ENCODE peak calls at places on chromosomes 7 and 10, in four cellular contexts. Z, K, J and H are unnamed samples.

GRCh38 chr10:111221682-111222470 is 145.0 kb downstream of the ADRA2A start:
- DNase-seq in Z (no peak), K (no peak), J (no peak), H (no peak)

GRCh38 chr10:60350400-60350799 is 39.3 kb downstream of the ANK3 start:
- DNase-seq in Z (no peak), K (peak; percentile 44), J (no peak), H (no peak)

GRCh38 chr7:20191044-20191867 is 25.9 kb downstream of the MACC1 start:
- DNase-seq in Z (no peak), K (no peak), J (no peak), H (no peak)

GRCh38 chr7:127594490-127594889 is 954 bp downstream of the FSCN3 start:
- DNase-seq in Z (no peak), K (no peak), J (no peak), H (no peak)

GRCh38 chr7:35623381-35623780 is 71.6 kb downstream of the HERPUD2 start:
- DNase-seq in Z (no peak), K (no peak), J (no peak), H (no peak)

GRCh38 chr7:33873981-33874750 is 31.2 kb upstream of the BMPER start:
- DNase-seq in Z (peak; percentile 40), K (peak; percentile 75), J (no peak), H (no peak)

GRCh38 chr10:34576789-34577188 is 238.3 kb downstream of the PARD3 start:
- DNase-seq in Z (no peak), K (peak; percentile 51), J (no peak), H (no peak)

GRCh38 chr7:78176186-78176585 is 377.6 kb downstream of the PHTF2 start:
- DNase-seq in Z (no peak), K (peak; percentile 60), J (no peak), H (no peak)

GRCh38 chr7:100486753-100487446 is 3.2 kb downstream of the NYAP1 start:
- DNase-seq in Z (peak; percentile 15), K (no peak), J (no peak), H (no peak)

GRCh38 chr7:155355176-155355575 is 57.5 kb downstream of the INSIG1 start:
- DNase-seq in Z (no peak), K (no peak), J (no peak), H (no peak)

GRCh38 chr7:111559665-111560064 is 2.6 kb downstream of the IMMP2L start:
- DNase-seq in Z (no peak), K (no peak), J (no peak), H (no peak)

GRCh38 chr7:134041477-134041876 is 85.7 kb upstream of the LRGUK start:
- DNase-seq in Z (no peak), K (no peak), J (no peak), H (no peak)

GRCh38 chr7:78218051-78218450 is 419.5 kb downstream of the PHTF2 start:
- DNase-seq in Z (no peak), K (no peak), J (no peak), H (no peak)

GRCh38 chr10:69904533-69904932 is 102.8 kb downstream of the COL13A1 start:
- DNase-seq in Z (no peak), K (no peak), J (no peak), H (no peak)

GRCh38 chr7:141691540-141691939 is 10.4 kb downstream of the DENND11 start:
- DNase-seq in Z (no peak), K (no peak), J (no peak), H (no peak)

GRCh38 chr10:33376976-33377657 is 42.6 kb upstream of the NRP1 start:
- DNase-seq in Z (peak; percentile 21), K (peak; percentile 71), J (no peak), H (no peak)

GRCh38 chr7:158646766-158647474 is 57.7 kb downstream of the NCAPG2 start:
- DNase-seq in Z (no peak), K (peak; percentile 10), J (no peak), H (no peak)

GRCh38 chr7:151251926-151252835 is 3.7 kb upstream of the SMARCD3 start:
- DNase-seq in Z (peak; percentile 45), K (peak; percentile 75), J (no peak), H (peak; percentile 87)

GRCh38 chr7:50795831-50796230 is 13.1 kb upstream of the GRB10 start:
- DNase-seq in Z (no peak), K (no peak), J (no peak), H (no peak)

GRCh38 chr7:133135451-133135850 is 53.6 kb upstream of the CHCHD3 start:
- DNase-seq in Z (peak; percentile 15), K (no peak), J (no peak), H (no peak)

GRCh38 chr10:33381391-33381790 is 46.9 kb upstream of the NRP1 start:
- DNase-seq in Z (no peak), K (no peak), J (no peak), H (no peak)

GRCh38 chr10:101297901-101298451 is 56.0 kb upstream of the BTRC start:
- DNase-seq in Z (peak; percentile 51), K (peak; percentile 64), J (peak; percentile 59), H (peak; percentile 81)

GRCh38 chr10:44393834-44394547 is 9.1 kb upstream of the CXCL12 start:
- DNase-seq in Z (no peak), K (no peak), J (no peak), H (peak; percentile 49)

GRCh38 chr7:152859781-152860191 is 100.2 kb downstream of the ACTR3B start:
- DNase-seq in Z (no peak), K (no peak), J (no peak), H (no peak)

GRCh38 chr7:73973091-73973490 is 54.9 kb upstream of the ELN start:
- DNase-seq in Z (no peak), K (no peak), J (peak; percentile 13), H (peak; percentile 59)

GRCh38 chr10:110076559-110077318 is 69.0 kb downstream of the ADD3 start:
- DNase-seq in Z (peak; percentile 87), K (peak; percentile 99), J (no peak), H (no peak)

GRCh38 chr10:71454347-71454746 is 57.6 kb downstream of the CDH23 start:
- DNase-seq in Z (no peak), K (no peak), J (no peak), H (no peak)

GRCh38 chr10:44186150-44186549 is 198.7 kb downstream of the CXCL12 start:
- DNase-seq in Z (no peak), K (peak; percentile 86), J (no peak), H (no peak)

GRCh38 chr10:22611425-22612111 is 102.8 kb downstream of the PIP4K2A start:
- DNase-seq in Z (no peak), K (no peak), J (no peak), H (no peak)

GRCh38 chr10:75234017-75234682 is 1.6 kb downstream of the COMTD1 start:
- DNase-seq in Z (peak; percentile 87), K (peak; percentile 84), J (peak; percentile 94), H (peak; percentile 94)

GRCh38 chr7:96187735-96188622 is 133.9 kb downstream of the SLC25A13 start:
- DNase-seq in Z (no peak), K (no peak), J (no peak), H (no peak)

DNA sequence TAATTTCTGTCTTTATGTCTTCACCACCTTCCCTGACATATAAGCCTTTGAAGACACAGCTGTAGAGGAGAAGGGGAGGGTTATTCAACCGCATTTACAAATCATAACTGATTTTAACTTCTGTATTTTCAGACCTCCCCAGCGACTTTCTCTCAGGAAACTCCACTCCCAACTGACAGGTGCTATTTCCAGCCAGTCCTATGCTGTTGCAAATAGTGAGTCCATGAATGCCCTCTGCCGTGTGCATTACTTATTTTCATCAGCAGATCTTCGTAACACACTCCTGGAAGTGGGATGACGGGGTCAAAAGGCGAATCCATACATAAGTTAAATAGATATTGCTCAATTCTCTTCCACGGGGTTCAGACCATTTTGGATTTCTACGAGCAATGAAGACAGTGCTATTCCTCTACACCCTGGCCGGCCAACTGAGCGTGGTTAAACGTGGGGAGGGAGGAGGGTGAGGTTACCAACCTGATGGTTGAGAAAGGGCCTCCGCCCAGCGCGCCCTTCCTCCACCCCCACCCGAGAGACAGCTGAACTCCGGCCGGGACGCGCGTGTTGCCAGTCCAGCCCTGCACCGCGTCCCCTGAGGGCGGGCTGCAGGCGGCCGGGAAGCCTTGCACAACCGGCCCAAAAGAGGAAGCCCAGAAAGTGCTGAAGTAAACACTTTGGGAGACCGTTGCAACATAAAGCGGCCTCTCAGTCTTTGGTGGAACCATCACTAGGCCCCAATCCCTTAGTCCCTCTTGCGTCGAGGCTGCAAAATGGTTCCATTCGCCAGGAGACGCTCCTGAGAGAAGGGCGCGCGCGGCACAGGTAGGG is at the start of gene APBB1IP:
- DNase-seq in Z (no peak), K (peak; percentile 7), J (peak; percentile 58), H (peak; percentile 67)
- TF ChIP-seq CTCF in Z (no peak), K (no peak), J (no peak), H (no peak)

DNA sequence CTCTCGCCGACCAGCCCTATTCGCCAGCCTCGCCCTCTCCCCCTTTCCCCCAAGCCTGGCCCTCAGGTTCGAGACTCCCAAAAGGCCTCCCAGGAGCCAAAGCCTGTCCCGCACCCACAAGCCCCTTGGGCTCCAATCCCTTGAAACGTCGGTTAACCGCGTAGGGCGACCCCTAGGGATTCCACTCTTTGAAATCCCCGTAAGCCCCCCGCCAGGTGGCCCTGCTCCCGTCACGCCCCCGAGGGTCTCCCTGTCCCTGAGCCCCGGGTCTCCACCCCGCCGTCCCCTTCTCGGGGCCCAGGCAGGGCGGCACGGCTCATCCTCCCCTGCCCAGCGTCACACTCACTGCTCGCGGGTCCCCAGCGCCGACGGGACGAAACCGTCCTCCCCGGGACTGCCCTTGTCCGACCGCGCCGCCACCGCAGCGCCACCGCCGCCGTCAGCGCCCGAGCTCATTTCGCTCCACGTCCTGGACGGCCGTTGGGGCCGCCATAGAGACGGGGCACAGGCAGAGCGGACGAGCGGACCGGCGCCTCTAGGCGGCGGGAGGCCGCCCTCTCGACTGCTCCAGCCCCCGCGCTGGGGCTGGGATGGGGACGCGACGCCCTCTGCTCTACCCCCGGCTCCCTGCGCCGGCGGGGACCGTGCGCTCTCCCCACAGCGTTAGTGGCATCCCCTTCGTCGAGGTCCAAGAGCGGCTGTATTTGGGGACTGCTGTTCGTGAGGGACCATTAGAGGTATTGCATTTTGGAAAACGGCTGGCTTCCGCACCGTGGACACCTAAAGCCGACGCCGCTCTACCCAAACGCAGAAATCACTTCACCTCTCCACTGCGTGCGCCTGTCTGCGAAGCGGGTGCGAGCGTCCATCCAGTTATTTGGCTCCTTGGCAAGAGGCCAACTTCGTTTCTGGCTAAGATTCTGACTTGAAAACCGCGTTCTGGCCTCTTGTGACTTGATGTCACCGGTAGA is at the start of gene EEF1AKMT2:
- DNase-seq in Z (peak; percentile 73), K (peak; percentile 84), J (peak; percentile 81), H (peak; percentile 88)
- TF ChIP-seq CTCF in Z (no peak), K (no peak), J (peak; percentile 31), H (peak; percentile 45)

GRCh38 chr7:4763794-4764185 is 11.6 kb upstream of the AP5Z1 start:
- DNase-seq in Z (no peak), K (no peak), J (no peak), H (no peak)

GRCh38 chr7:4766666-4767530 is 8.5 kb upstream of the AP5Z1 start:
- DNase-seq in Z (no peak), K (no peak), J (no peak), H (no peak)

GRCh38 chr7:4763091-4763793 is 12.2 kb upstream of the AP5Z1 start:
- DNase-seq in Z (no peak), K (no peak), J (no peak), H (no peak)

GRCh38 chr7:4764402-4765007 is 10.9 kb upstream of the AP5Z1 start:
- DNase-seq in Z (no peak), K (no peak), J (no peak), H (no peak)

GRCh38 chr7:4765776-4766490 is 9.5 kb upstream of the AP5Z1 start:
- DNase-seq in Z (no peak), K (no peak), J (no peak), H (no peak)
- TF ChIP-seq CTCF in Z (peak; percentile 56), K (peak; percentile 34), J (no peak), H (peak; percentile 34)

DNA sequence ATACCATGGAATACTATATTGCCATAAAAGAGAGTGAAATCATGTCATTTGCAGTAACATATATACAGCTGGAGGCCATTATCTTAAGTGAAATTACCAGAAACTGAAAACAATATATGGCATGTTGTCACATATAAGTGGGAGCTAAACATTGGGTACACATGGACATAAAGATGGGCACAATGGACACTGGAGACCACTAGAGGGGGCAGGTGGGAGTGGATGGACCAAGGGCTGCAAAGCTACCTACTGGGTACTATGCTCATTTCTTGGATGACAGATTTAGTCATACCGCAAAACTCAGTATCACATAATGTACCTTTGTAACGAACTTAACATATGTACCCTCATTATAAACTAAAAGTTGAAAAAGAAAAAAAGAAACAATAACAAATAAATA is 1167.6 kb downstream of the NXPH1 start:
- DNase-seq in Z (no peak), K (no peak), J (no peak), H (no peak)
- TF ChIP-seq CTCF in Z (peak; percentile 43), K (no peak), J (no peak), H (peak; percentile 60)